ENCODE peak calls at places on chromosomes 13 and 19, in six cellular contexts. C is activated CD4-positive, CD25-positive, alpha-beta regulatory T cell; P is LHCN-M2; F is HFF-Myc; X is Daoy; H is NCI-H1048. R is an unnamed sample.

GRCh38 chr13:74243637-74244526 is 109.7 kb upstream of the KLF12 start:
- DNase-seq in P (peak; percentile 94), C (no peak), H (no peak), F (no peak), X (no peak), R (no peak)

GRCh38 chr13:67635754-67636153 is 405.6 kb upstream of the PCDH9 start:
- DNase-seq in F (no peak), X (no peak), C (no peak), H (no peak), P (no peak), R (no peak)

GRCh38 chr19:19385900-19386339 is 19.6 kb upstream of the GATAD2A start:
- DNase-seq in F (no peak), P (no peak), X (no peak), C (peak; percentile 38), H (no peak), R (peak; percentile 46)

GRCh38 chr13:111506621-111507020 is 186.2 kb downstream of the TEX29 start:
- DNase-seq in X (no peak), C (no peak), F (no peak), H (no peak), P (no peak), R (no peak)

GRCh38 chr19:38730731-38731589 is 13.3 kb downstream of the CAPN12 start:
- DNase-seq in X (no peak), P (no peak), H (no peak), F (no peak), C (no peak), R (no peak)

GRCh38 chr19:41535029-41535622 is 40.8 kb upstream of the CEACAM21 start:
- DNase-seq in C (no peak), H (no peak), P (no peak), F (no peak), X (no peak), R (no peak)

GRCh38 chr13:80584785-80585184 is 243.9 kb upstream of the SPRY2 start:
- DNase-seq in F (no peak), P (no peak), C (no peak), H (no peak), X (no peak), R (no peak)

GRCh38 chr19:28428644-28429348 is 784.2 kb downstream of the UQCRFS1 start:
- DNase-seq in H (no peak), X (no peak), C (no peak), P (no peak), F (no peak), R (no peak)

GRCh38 chr19:2195914-2196313 is 32.2 kb downstream of the DOT1L start:
- DNase-seq in C (no peak), F (no peak), H (no peak), P (no peak), X (no peak), R (no peak)

GRCh38 chr13:78024996-78025395 is 106.4 kb upstream of the EDNRB start:
- DNase-seq in F (no peak), C (no peak), H (no peak), X (no peak), P (no peak), R (no peak)

GRCh38 chr13:80180745-80181144 is 160.2 kb downstream of the SPRY2 start:
- DNase-seq in H (no peak), F (no peak), X (no peak), C (no peak), P (no peak), R (no peak)

GRCh38 chr13:75788494-75788991 is 152.4 kb downstream of the LMO7 start:
- DNase-seq in C (no peak), X (peak; percentile 7), F (peak; percentile 95), P (peak; percentile 99), H (no peak), R (no peak)

GRCh38 chr13:26529441-26529840 is 28.0 kb upstream of the WASF3 start:
- DNase-seq in C (no peak), X (peak; percentile 42), F (peak; percentile 30), H (peak; percentile 30), P (peak; percentile 54), R (no peak)

GRCh38 chr19:32530773-32531172 is 50.2 kb upstream of the PDCD5 start:
- DNase-seq in H (no peak), C (no peak), P (no peak), X (no peak), F (no peak), R (no peak)

GRCh38 chr13:30908416-30908980 is 2.4 kb downstream of the MEDAG start:
- DNase-seq in P (peak; percentile 61), H (peak; percentile 0), X (peak; percentile 11), F (no peak), C (no peak), R (no peak)

GRCh38 chr19:11797491-11797890 is 832 bp upstream of the ZNF491 start:
- DNase-seq in C (peak; percentile 43), F (peak; percentile 80), H (peak; percentile 71), X (peak; percentile 89), P (peak; percentile 91), R (no peak)

GRCh38 chr13:47117268-47117667 is 220.4 kb upstream of the HTR2A start:
- DNase-seq in H (no peak), F (peak; percentile 14), P (peak; percentile 80), C (no peak), X (peak; percentile 21), R (no peak)

GRCh38 chr19:39341122-39341719 is 1.0 kb upstream of the SAMD4B start:
- DNase-seq in C (no peak), P (peak; percentile 36), H (no peak), X (peak; percentile 34), F (no peak), R (no peak)

GRCh38 chr13:95603887-95604533 is 40.5 kb downstream of the DZIP1 start:
- DNase-seq in P (peak; percentile 42), C (no peak), H (no peak), X (peak; percentile 50), F (no peak), R (no peak)

GRCh38 chr13:62747629-62748028 is 1332.0 kb upstream of the PCDH20 start:
- DNase-seq in P (no peak), H (no peak), F (peak; percentile 1), C (no peak), X (peak; percentile 9), R (peak; percentile 44)

R was measured in SW 1271.